ENCODE peak calls at places on chromosomes 2 and 18, in six cellular contexts. W is adrenal gland, B is HCT116, V is dorsolateral prefrontal cortex, P is pancreas, Q is RWPE1. J is an unnamed sample.

GRCh38 chr2:201781583-201782051 is 884 bp upstream of the ALS2 start:
- DNase-seq in W (peak; percentile 26), B (no peak), V (peak; percentile 41), P (peak; percentile 30), Q (no peak), J (peak; percentile 42)

GRCh38 chr2:60998628-60999545 is 18.6 kb upstream of the PEX13 start:
- DNase-seq in W (no peak), B (no peak), V (no peak), P (no peak), Q (peak; percentile 56), J (peak; percentile 69)

GRCh38 chr2:81196933-81197628 is 892.5 kb upstream of the LRRTM1 start:
- DNase-seq in W (no peak), B (no peak), V (no peak), P (peak; percentile 14), Q (no peak), J (no peak)

GRCh38 chr18:9522952-9523351 is 47.6 kb downstream of the RALBP1 start:
- DNase-seq in W (no peak), B (no peak), V (no peak), P (no peak), Q (no peak), J (no peak)

GRCh38 chr2:97774425-97774824 is 61.0 kb downstream of the ZAP70 start:
- DNase-seq in W (no peak), B (no peak), V (no peak), P (no peak), Q (peak; percentile 26), J (peak; percentile 22)

GRCh38 chr18:69691008-69691760 is 256.5 kb downstream of the CD226 start:
- DNase-seq in W (no peak), B (no peak), V (no peak), P (no peak), Q (no peak), J (no peak)

GRCh38 chr2:30920511-30920910 is 113.3 kb upstream of the CAPN13 start:
- DNase-seq in W (no peak), B (no peak), V (no peak), P (no peak), Q (no peak), J (no peak)

GRCh38 chr2:122506620-122507019 is 751.2 kb downstream of the TSN start:
- DNase-seq in W (no peak), B (no peak), V (no peak), P (no peak), Q (no peak), J (no peak)

GRCh38 chr2:230956827-230957755 is 32.0 kb upstream of the GPR55 start:
- DNase-seq in W (peak; percentile 61), B (peak; percentile 42), V (no peak), P (no peak), Q (peak; percentile 80), J (peak; percentile 65)

GRCh38 chr2:74694281-74694680 is 40.2 kb downstream of the SEMA4F start:
- DNase-seq in W (no peak), B (no peak), V (no peak), P (no peak), Q (no peak), J (no peak)

GRCh38 chr2:147331790-147332419 is 512.9 kb upstream of the ACVR2A start:
- DNase-seq in W (no peak), B (peak; percentile 38), V (no peak), P (no peak), Q (peak; percentile 21), J (peak; percentile 57)

GRCh38 chr2:96923810-96924774 is 54.2 kb upstream of the SEMA4C start:
- DNase-seq in W (no peak), B (no peak), V (no peak), P (no peak), Q (no peak), J (no peak)

GRCh38 chr18:24014062-24014985 is at the start of gene TTC39C:
- DNase-seq in W (peak; percentile 76), B (peak; percentile 13), V (peak; percentile 60), P (peak; percentile 78), Q (peak; percentile 55), J (peak; percentile 76)

DNA sequence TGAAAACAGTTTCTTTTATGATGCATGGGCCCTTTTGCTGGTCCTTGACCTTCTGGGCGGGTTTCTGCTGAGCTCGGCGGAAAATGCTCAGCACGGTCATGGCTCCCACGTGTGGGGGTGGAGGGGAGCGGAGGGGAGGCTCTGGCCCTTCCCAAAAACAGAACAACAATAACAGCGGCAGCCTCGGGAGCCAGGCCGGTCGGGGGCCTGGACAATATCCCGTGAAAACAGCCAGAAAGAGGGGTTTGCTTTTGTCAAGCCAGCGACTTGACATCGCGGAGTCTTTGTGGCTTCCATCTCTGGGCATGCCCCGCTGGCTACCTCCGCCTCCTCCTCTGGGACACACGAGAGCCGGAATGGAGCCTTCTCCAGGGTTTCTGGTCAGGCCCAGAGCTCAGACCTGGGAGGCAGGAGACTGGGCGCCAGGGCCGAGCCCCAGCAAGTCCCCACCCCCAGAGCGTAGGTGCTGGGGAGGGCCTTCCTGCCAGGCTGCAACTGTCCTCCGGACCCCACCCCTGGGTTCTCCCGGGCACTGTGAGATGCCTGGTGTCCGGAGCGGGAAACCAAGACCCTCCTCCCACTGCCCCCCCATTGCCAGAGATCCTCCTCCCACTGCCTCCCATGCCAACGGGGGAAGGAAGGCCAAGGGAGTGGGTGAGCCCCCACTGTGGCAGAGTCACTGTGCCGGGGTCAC is 35.9 kb upstream of the SNED1 start:
- DNase-seq in W (peak; percentile 86), B (no peak), V (peak; percentile 31), P (peak; percentile 28), Q (no peak), J (peak; percentile 30)
- H3K27ac ChIP-seq in W (peak overlapping the region; percentile 89), B (no peak overlapping the region), V (no peak overlapping the region), P (no peak overlapping the region), Q (peak overlapping the region; percentile 14), J (no peak overlapping the region)

GRCh38 chr2:160406591-160407392 is 86.8 kb downstream of the RBMS1 start:
- DNase-seq in W (peak; percentile 66), B (peak; percentile 24), V (no peak), P (peak; percentile 43), Q (no peak), J (peak; percentile 83)

GRCh38 chr2:160407393-160408204 is 86.0 kb downstream of the RBMS1 start:
- DNase-seq in W (peak; percentile 61), B (no peak), V (no peak), P (peak; percentile 54), Q (peak; percentile 60), J (peak; percentile 76)

GRCh38 chr2:160409480-160409879 is 84.1 kb downstream of the RBMS1 start:
- DNase-seq in W (no peak), B (no peak), V (no peak), P (no peak), Q (no peak), J (no peak)

GRCh38 chr2:160408205-160408561 is 85.4 kb downstream of the RBMS1 start:
- DNase-seq in W (no peak), B (no peak), V (no peak), P (no peak), Q (no peak), J (no peak)

DNA sequence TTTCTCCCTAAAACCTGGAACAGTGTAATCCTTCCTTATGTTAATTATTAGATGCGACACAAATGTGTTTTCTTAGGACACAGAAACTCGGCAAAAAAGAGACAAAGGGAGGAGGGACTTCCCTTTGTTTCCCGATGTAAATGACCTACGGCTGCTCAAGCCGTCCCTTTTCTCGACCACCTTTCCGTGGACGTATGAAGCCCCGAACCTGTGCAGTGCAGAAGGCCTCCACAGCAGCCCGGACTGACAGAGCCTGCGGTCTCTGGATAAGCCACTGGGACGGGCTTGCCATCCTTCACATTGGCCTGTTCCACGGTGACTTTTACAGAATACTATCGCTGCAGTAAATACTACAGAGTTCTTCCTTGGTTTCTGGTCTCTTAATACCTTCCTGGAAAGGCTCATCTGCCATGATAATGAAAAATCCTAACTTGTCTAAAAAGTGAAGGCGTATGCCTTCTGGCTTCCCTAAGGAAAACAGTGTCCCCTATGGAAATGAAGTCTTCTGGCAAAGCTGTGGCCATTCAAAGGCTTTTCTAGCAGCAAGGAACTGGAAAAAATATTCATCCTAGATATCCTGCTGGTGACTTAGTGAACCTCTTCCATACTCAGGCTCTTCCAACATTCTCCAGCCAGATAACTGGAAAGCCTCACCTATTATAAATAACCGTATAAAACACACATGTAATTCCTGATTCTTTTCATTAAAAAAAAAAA is 84.9 kb downstream of the RBMS1 start:
- DNase-seq in W (no peak), B (no peak), V (no peak), P (no peak), Q (no peak), J (no peak)
- H3K27ac ChIP-seq in W (peak overlapping the region; percentile 60), B (no peak overlapping the region), V (peak overlapping the region; percentile 69), P (no peak overlapping the region), Q (peak overlapping the region; percentile 90), J (peak overlapping the region; percentile 55)

DNA sequence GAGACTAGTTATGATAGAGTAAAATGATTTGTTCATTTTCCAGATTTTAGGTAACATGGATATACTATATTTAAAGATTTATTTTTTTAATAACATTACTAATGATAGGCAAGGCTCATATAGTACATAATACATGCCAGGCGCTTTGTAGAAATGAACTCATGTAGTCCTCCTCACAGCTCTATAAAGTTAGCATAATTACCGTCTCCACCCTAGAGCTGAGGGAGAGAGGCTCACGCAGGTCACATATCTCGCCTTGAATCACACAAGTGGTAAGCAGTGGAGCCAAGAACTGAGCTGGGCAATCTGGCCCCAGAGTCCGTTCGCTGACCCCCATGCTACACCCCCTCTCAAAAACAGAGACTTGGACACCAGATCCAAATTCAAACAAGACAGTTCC is 222.5 kb downstream of the FAM210A start:
- DNase-seq in W (no peak), B (no peak), V (no peak), P (no peak), Q (no peak), J (no peak)
- H3K27ac ChIP-seq in W (no peak overlapping the region), B (no peak overlapping the region), V (no peak overlapping the region), P (no peak overlapping the region), Q (no peak overlapping the region), J (no peak overlapping the region)

GRCh38 chr18:57793630-57793986 is 9.5 kb downstream of the ATP8B1 start:
- DNase-seq in W (no peak), B (no peak), V (no peak), P (no peak), Q (no peak), J (no peak)

GRCh38 chr18:57791192-57791591 is 11.9 kb downstream of the ATP8B1 start:
- DNase-seq in W (no peak), B (no peak), V (no peak), P (no peak), Q (no peak), J (no peak)

GRCh38 chr18:57794951-57795728 is 8.0 kb downstream of the ATP8B1 start:
- DNase-seq in W (no peak), B (no peak), V (no peak), P (no peak), Q (no peak), J (no peak)

GRCh38 chr18:57791911-57792310 is 11.2 kb downstream of the ATP8B1 start:
- DNase-seq in W (no peak), B (no peak), V (no peak), P (no peak), Q (no peak), J (no peak)

DNA sequence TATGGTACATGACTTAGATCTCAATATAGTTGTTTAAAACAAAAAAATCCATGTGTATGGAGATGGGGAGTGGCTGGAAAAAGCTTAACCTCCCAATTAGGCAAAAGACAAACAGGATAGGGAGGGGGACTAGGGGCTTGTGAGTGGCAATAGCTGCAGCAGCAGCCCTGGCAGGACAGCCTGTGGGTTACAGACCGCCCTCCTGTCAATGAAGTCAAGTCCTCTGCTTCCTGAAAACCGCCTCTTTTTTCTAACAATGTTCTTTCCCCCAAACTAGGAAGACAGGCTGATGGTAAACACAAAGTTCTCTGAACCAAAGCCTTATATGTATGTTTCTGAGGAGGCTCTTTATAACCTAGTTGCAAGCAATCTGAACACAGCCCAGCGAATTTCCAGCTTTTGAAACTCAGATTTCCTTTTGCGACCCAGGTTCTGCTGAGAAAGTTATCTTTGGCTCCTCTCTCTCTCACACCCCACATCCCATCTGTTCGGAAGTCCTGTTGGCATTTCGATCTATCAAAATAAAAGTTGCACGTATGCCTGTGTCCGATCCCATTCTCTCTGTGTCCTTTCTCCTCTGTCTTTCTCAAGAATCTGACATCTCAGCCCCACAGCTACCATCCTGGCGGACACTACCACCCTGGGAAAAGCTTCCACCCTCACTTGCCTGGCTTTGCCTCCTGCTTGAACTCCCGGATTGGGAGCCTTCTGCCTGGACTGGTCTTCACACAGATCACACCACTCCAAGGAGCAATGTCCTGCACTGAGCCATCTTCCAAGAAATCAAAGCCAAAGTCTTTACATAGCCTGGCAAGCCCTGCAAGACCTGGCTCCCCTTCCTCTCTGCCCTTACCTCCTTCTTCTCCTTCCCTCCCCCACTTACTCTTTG is 10.1 kb downstream of the ATP8B1 start:
- DNase-seq in W (no peak), B (no peak), V (no peak), P (no peak), Q (no peak), J (no peak)
- H3K27ac ChIP-seq in W (peak overlapping the region; percentile 26), B (no peak overlapping the region), V (peak overlapping the region; percentile 80), P (peak overlapping the region; percentile 36), Q (no peak overlapping the region), J (peak overlapping the region; percentile 69)